ENCODE peak calls at places on chromosome 9, in seven cellular contexts. One of them, this sample, is unnamed.

GRCh38 chr9:124270504-124271335 is 13.0 kb downstream of the NEK6 start:
- DNase-seq in mesendoderm: no peak
- DNase-seq in CD4-positive, alpha-beta memory T cell: no peak
- DNase-seq in adrenal gland: peak
- DNase-seq in AG10803: no peak
- DNase-seq in endothelial cell of umbilical vein: peak
- DNase-seq in ovary: no peak
- DNase-seq in this sample: no peak

GRCh38 chr9:4837768-4838546 is 45.2 kb downstream of the RCL1 start:
- DNase-seq in CD4-positive, alpha-beta memory T cell: no peak
- DNase-seq in ovary: no peak
- DNase-seq in AG10803: peak
- DNase-seq in endothelial cell of umbilical vein: no peak
- DNase-seq in mesendoderm: no peak
- DNase-seq in adrenal gland: no peak
- DNase-seq in this sample: no peak

GRCh38 chr9:122931851-122932199 is 513 bp upstream of the ZBTB26 start:
- DNase-seq in ovary: no peak
- DNase-seq in AG10803: no peak
- DNase-seq in mesendoderm: no peak
- DNase-seq in adrenal gland: no peak
- DNase-seq in CD4-positive, alpha-beta memory T cell: no peak
- DNase-seq in endothelial cell of umbilical vein: no peak
- DNase-seq in this sample: no peak

GRCh38 chr9:119298076-119298853 is 71.0 kb downstream of the BRINP1 start:
- DNase-seq in AG10803: no peak
- DNase-seq in endothelial cell of umbilical vein: no peak
- DNase-seq in CD4-positive, alpha-beta memory T cell: no peak
- DNase-seq in adrenal gland: no peak
- DNase-seq in ovary: no peak
- DNase-seq in mesendoderm: peak
- DNase-seq in this sample: no peak

GRCh38 chr9:4684820-4685219 is 5.5 kb downstream of the CDC37L1 start:
- DNase-seq in AG10803: no peak
- DNase-seq in CD4-positive, alpha-beta memory T cell: no peak
- DNase-seq in adrenal gland: no peak
- DNase-seq in endothelial cell of umbilical vein: no peak
- DNase-seq in mesendoderm: peak
- DNase-seq in ovary: no peak
- DNase-seq in this sample: no peak

GRCh38 chr9:121634800-121635261 is 16.6 kb upstream of the DAB2IP start:
- DNase-seq in endothelial cell of umbilical vein: peak
- DNase-seq in CD4-positive, alpha-beta memory T cell: no peak
- DNase-seq in mesendoderm: peak
- DNase-seq in ovary: no peak
- DNase-seq in AG10803: no peak
- DNase-seq in adrenal gland: peak
- DNase-seq in this sample: no peak

GRCh38 chr9:107033974-107034373 is 171.0 kb downstream of the ZNF462 start:
- DNase-seq in CD4-positive, alpha-beta memory T cell: no peak
- DNase-seq in endothelial cell of umbilical vein: no peak
- DNase-seq in mesendoderm: no peak
- DNase-seq in ovary: no peak
- DNase-seq in adrenal gland: no peak
- DNase-seq in AG10803: no peak
- DNase-seq in this sample: no peak

GRCh38 chr9:109919736-109920408 is 139.9 kb downstream of the PALM2AKAP2 start:
- DNase-seq in endothelial cell of umbilical vein: no peak
- DNase-seq in adrenal gland: no peak
- DNase-seq in ovary: no peak
- DNase-seq in mesendoderm: no peak
- DNase-seq in AG10803: no peak
- DNase-seq in CD4-positive, alpha-beta memory T cell: no peak
- DNase-seq in this sample: no peak

GRCh38 chr9:126805546-126806262 is 864 bp downstream of the ZBTB43 start:
- DNase-seq in adrenal gland: peak
- DNase-seq in AG10803: peak
- DNase-seq in mesendoderm: peak
- DNase-seq in ovary: no peak
- DNase-seq in endothelial cell of umbilical vein: peak
- DNase-seq in CD4-positive, alpha-beta memory T cell: peak
- DNase-seq in this sample: peak

GRCh38 chr9:113633782-113634596 is 170.5 kb downstream of the RGS3 start:
- DNase-seq in adrenal gland: no peak
- DNase-seq in ovary: peak
- DNase-seq in mesendoderm: peak
- DNase-seq in CD4-positive, alpha-beta memory T cell: no peak
- DNase-seq in endothelial cell of umbilical vein: no peak
- DNase-seq in AG10803: no peak
- DNase-seq in this sample: no peak

GRCh38 chr9:127683723-127684122 is 23.1 kb upstream of the CFAP157 start:
- DNase-seq in mesendoderm: no peak
- DNase-seq in ovary: no peak
- DNase-seq in endothelial cell of umbilical vein: no peak
- DNase-seq in AG10803: peak
- DNase-seq in adrenal gland: no peak
- DNase-seq in CD4-positive, alpha-beta memory T cell: no peak
- DNase-seq in this sample: no peak

GRCh38 chr9:136996361-136997281 is at the start of gene CLIC3:
- DNase-seq in CD4-positive, alpha-beta memory T cell: peak
- DNase-seq in AG10803: peak
- DNase-seq in adrenal gland: no peak
- DNase-seq in ovary: no peak
- DNase-seq in endothelial cell of umbilical vein: no peak
- DNase-seq in mesendoderm: peak
- DNase-seq in this sample: peak

GRCh38 chr9:4073371-4073770 is 226.5 kb downstream of the GLIS3 start:
- DNase-seq in endothelial cell of umbilical vein: no peak
- DNase-seq in adrenal gland: no peak
- DNase-seq in CD4-positive, alpha-beta memory T cell: no peak
- DNase-seq in ovary: no peak
- DNase-seq in AG10803: no peak
- DNase-seq in mesendoderm: peak
- DNase-seq in this sample: no peak

GRCh38 chr9:108045851-108046250 is 556.3 kb upstream of the KLF4 start:
- DNase-seq in mesendoderm: no peak
- DNase-seq in adrenal gland: no peak
- DNase-seq in endothelial cell of umbilical vein: no peak
- DNase-seq in CD4-positive, alpha-beta memory T cell: no peak
- DNase-seq in AG10803: no peak
- DNase-seq in ovary: no peak
- DNase-seq in this sample: no peak

GRCh38 chr9:94250456-94250855 is 8.6 kb upstream of the ZNF169 start:
- DNase-seq in AG10803: no peak
- DNase-seq in mesendoderm: peak
- DNase-seq in endothelial cell of umbilical vein: no peak
- DNase-seq in CD4-positive, alpha-beta memory T cell: peak
- DNase-seq in adrenal gland: no peak
- DNase-seq in ovary: no peak
- DNase-seq in this sample: no peak

GRCh38 chr9:136093995-136094881 is 851 bp downstream of the NACC2 start:
- DNase-seq in ovary: peak
- DNase-seq in CD4-positive, alpha-beta memory T cell: peak
- DNase-seq in adrenal gland: peak
- DNase-seq in endothelial cell of umbilical vein: peak
- DNase-seq in mesendoderm: peak
- DNase-seq in AG10803: peak
- DNase-seq in this sample: peak

GRCh38 chr9:105088088-105088487 is 156.4 kb upstream of the SLC44A1 start:
- DNase-seq in ovary: no peak
- DNase-seq in endothelial cell of umbilical vein: no peak
- DNase-seq in CD4-positive, alpha-beta memory T cell: no peak
- DNase-seq in mesendoderm: no peak
- DNase-seq in adrenal gland: no peak
- DNase-seq in AG10803: no peak
- DNase-seq in this sample: no peak

GRCh38 chr9:79883073-79883645 is 311.4 kb downstream of the TLE4 start:
- DNase-seq in endothelial cell of umbilical vein: no peak
- DNase-seq in mesendoderm: no peak
- DNase-seq in adrenal gland: no peak
- DNase-seq in ovary: no peak
- DNase-seq in AG10803: no peak
- DNase-seq in CD4-positive, alpha-beta memory T cell: peak
- DNase-seq in this sample: peak

DNA sequence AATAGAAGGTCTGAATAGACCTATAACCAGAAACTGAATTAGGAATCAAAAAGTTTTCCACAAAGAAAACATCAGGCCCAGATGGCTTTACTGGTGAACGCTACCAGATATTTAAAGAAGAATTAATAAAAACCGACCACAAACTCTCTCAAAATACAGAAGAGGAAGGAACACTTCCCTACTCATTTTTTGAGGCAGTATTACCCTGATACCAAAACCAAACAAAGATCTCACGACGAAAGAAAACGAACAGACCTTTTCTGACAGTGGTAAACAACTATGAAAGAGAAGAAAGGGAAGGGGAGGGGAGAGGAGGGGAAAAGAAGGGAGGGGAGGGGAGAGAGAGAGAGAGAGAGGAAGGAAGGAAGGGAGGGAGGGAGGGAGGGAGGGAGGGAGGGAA is 13.5 kb downstream of the B4GALT1 start:
- DNase-seq in ovary: no peak
- DNase-seq in mesendoderm: no peak
- DNase-seq in AG10803: no peak
- DNase-seq in endothelial cell of umbilical vein: no peak
- DNase-seq in adrenal gland: no peak
- DNase-seq in CD4-positive, alpha-beta memory T cell: no peak
- DNase-seq in this sample: no peak
- H3K4me3 ChIP-seq in ovary: no peak
- H3K4me3 ChIP-seq in mesendoderm: no peak
- H3K4me3 ChIP-seq in AG10803: no peak
- H3K4me3 ChIP-seq in endothelial cell of umbilical vein: no peak
- H3K4me3 ChIP-seq in adrenal gland: no peak
- H3K4me3 ChIP-seq in CD4-positive, alpha-beta memory T cell: peak
- H3K4me3 ChIP-seq in this sample: peak

GRCh38 chr9:133960568-133961129 is 31.5 kb downstream of the VAV2 start:
- DNase-seq in AG10803: peak
- DNase-seq in CD4-positive, alpha-beta memory T cell: no peak
- DNase-seq in adrenal gland: peak
- DNase-seq in endothelial cell of umbilical vein: peak
- DNase-seq in mesendoderm: peak
- DNase-seq in ovary: no peak
- DNase-seq in this sample: no peak
- H3K4me3 ChIP-seq in AG10803: no peak
- H3K4me3 ChIP-seq in CD4-positive, alpha-beta memory T cell: no peak
- H3K4me3 ChIP-seq in adrenal gland: no peak
- H3K4me3 ChIP-seq in endothelial cell of umbilical vein: no peak
- H3K4me3 ChIP-seq in mesendoderm: no peak
- H3K4me3 ChIP-seq in ovary: no peak
- H3K4me3 ChIP-seq in this sample: no peak

GRCh38 chr9:133893191-133893994 is 98.7 kb downstream of the VAV2 start:
- DNase-seq in ovary: no peak
- DNase-seq in CD4-positive, alpha-beta memory T cell: no peak
- DNase-seq in mesendoderm: no peak
- DNase-seq in adrenal gland: no peak
- DNase-seq in endothelial cell of umbilical vein: no peak
- DNase-seq in AG10803: no peak
- DNase-seq in this sample: no peak

GRCh38 chr9:133894377-133895321 is 97.5 kb downstream of the VAV2 start:
- DNase-seq in endothelial cell of umbilical vein: no peak
- DNase-seq in mesendoderm: no peak
- DNase-seq in adrenal gland: no peak
- DNase-seq in ovary: no peak
- DNase-seq in AG10803: no peak
- DNase-seq in CD4-positive, alpha-beta memory T cell: no peak
- DNase-seq in this sample: no peak

GRCh38 chr9:133891741-133892140 is 100.4 kb downstream of the VAV2 start:
- DNase-seq in endothelial cell of umbilical vein: no peak
- DNase-seq in adrenal gland: no peak
- DNase-seq in mesendoderm: no peak
- DNase-seq in CD4-positive, alpha-beta memory T cell: no peak
- DNase-seq in AG10803: no peak
- DNase-seq in ovary: no peak
- DNase-seq in this sample: no peak

GRCh38 chr9:133890583-133890982 is 101.5 kb downstream of the VAV2 start:
- DNase-seq in CD4-positive, alpha-beta memory T cell: no peak
- DNase-seq in mesendoderm: no peak
- DNase-seq in adrenal gland: no peak
- DNase-seq in endothelial cell of umbilical vein: peak
- DNase-seq in AG10803: no peak
- DNase-seq in ovary: no peak
- DNase-seq in this sample: no peak

DNA sequence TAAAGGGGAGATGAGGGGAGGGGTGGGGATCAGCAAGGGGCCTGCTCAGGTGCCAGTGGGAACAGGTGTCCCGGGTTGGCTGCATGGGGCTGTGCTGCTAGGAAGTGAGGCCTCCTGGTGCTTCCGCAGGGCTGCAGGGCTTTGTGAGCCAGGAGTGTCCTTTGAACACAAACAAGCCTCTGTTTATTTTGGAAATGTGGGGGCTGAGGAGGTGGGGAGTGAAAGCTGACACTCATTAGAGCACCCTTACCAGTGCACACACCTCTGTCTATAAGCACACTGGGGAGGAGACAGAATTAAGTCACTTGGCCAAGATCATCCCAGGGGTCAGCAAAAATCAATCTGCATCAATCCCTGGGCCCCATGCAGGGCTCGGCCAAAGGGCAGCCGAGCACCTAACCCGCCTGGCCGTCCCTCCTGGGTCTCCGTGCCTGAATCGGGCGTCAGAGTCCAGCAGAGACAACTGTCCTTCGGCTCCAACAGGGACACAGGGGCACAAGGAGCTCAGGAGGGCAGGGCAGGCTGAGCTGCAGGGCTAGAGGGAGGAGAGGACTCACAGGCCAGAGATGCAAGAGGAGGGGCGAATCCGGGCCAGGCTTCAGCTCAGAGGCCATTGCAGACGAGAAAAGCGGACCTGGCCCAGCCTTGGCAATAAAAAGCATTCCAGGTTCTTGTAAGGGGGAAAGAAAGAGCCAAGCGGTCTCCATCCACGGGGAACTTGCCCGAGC is 99.8 kb downstream of the VAV2 start:
- DNase-seq in mesendoderm: no peak
- DNase-seq in adrenal gland: no peak
- DNase-seq in ovary: no peak
- DNase-seq in endothelial cell of umbilical vein: no peak
- DNase-seq in CD4-positive, alpha-beta memory T cell: no peak
- DNase-seq in AG10803: no peak
- DNase-seq in this sample: no peak
- H3K4me3 ChIP-seq in mesendoderm: no peak
- H3K4me3 ChIP-seq in adrenal gland: no peak
- H3K4me3 ChIP-seq in ovary: no peak
- H3K4me3 ChIP-seq in endothelial cell of umbilical vein: no peak
- H3K4me3 ChIP-seq in CD4-positive, alpha-beta memory T cell: no peak
- H3K4me3 ChIP-seq in AG10803: no peak
- H3K4me3 ChIP-seq in this sample: no peak

DNA sequence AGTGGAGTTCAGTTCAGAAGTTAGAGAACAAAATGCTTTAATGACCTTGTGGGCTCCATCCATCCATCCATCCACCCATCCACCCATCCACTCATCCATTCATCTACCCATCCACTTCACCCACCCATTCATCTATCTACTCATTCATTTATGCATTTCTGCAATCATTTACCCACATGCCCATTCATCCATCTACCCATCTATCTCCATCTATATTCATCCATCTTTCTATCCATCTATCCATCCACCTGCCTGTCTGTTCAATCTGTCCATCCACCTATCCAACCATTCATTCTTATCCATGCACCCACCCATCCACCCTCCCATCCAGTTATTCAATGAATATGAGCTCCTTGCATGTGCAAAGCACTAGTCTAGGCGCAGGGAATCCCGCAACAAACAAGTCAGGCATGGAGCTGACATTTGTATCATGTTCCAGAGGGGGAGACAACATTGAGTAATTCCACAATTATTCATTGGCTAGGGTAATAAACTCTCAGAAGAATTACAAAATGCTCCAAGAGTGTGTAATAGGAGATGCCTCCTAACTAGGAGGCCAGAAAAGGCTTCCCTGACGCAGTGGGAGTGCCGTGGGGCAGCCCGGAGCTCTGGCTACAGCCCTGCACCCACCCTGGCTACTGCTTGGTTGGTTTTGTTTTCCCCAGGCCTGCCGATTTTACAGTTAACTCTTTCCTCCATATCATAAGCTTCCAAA is 211.2 kb downstream of the NXNL2 start:
- DNase-seq in CD4-positive, alpha-beta memory T cell: no peak
- DNase-seq in endothelial cell of umbilical vein: no peak
- DNase-seq in AG10803: peak
- DNase-seq in mesendoderm: no peak
- DNase-seq in adrenal gland: peak
- DNase-seq in ovary: peak
- DNase-seq in this sample: no peak
- H3K4me3 ChIP-seq in CD4-positive, alpha-beta memory T cell: no peak
- H3K4me3 ChIP-seq in endothelial cell of umbilical vein: no peak
- H3K4me3 ChIP-seq in AG10803: no peak
- H3K4me3 ChIP-seq in mesendoderm: no peak
- H3K4me3 ChIP-seq in adrenal gland: no peak
- H3K4me3 ChIP-seq in ovary: no peak
- H3K4me3 ChIP-seq in this sample: no peak